ENCODE peak calls at places on chromosomes 2 and 18, in ten cellular contexts. P is psoas muscle, Q is GM23248, W is kidney, X is GM06990, E is fibroblast of lung, N is adrenal gland, K is right lobe of liver, Z is ovary, M is stomach. G is an unnamed sample.

GRCh38 chr2:233350708-233351107 is 3.6 kb upstream of the DGKD start:
- DNase-seq in M (no peak), P (no peak), Q (peak; percentile 95), W (no peak), N (peak; percentile 48), K (no peak), E (peak; percentile 64), X (no peak), Z (no peak), G (peak; percentile 80)

GRCh38 chr2:190988910-190989309 is 25.1 kb downstream of the STAT1 start:
- DNase-seq in K (no peak), W (no peak), X (no peak), M (no peak), Z (no peak), E (no peak), P (no peak), Q (no peak), N (no peak), G (no peak)

GRCh38 chr2:64990823-64991222 is 1.6 kb downstream of the SLC1A4 start:
- DNase-seq in X (no peak), E (no peak), P (no peak), Q (peak; percentile 22), K (no peak), M (no peak), Z (no peak), W (no peak), N (no peak), G (no peak)

GRCh38 chr2:169285528-169285927 is 76.8 kb downstream of the LRP2 start:
- DNase-seq in E (no peak), Z (no peak), W (no peak), P (no peak), K (no peak), M (no peak), X (no peak), N (no peak), Q (no peak), G (no peak)

GRCh38 chr18:3321133-3321812 is 59.3 kb downstream of the MYL12B start:
- DNase-seq in K (no peak), Q (peak; percentile 90), W (no peak), E (peak; percentile 96), Z (no peak), P (no peak), X (no peak), N (peak; percentile 88), M (no peak), G (peak; percentile 99)

GRCh38 chr2:178990533-178991241 is 59.2 kb downstream of the CCDC141 start:
- DNase-seq in K (no peak), E (no peak), Z (no peak), X (peak; percentile 7), N (no peak), P (no peak), W (no peak), M (no peak), Q (no peak), G (no peak)

GRCh38 chr18:53567935-53568574 is 656.4 kb downstream of the MBD2 start:
- DNase-seq in M (no peak), X (peak; percentile 5), W (no peak), P (no peak), N (no peak), Q (peak; percentile 50), K (no peak), E (peak; percentile 30), Z (no peak), G (peak; percentile 52)

GRCh38 chr2:107525420-107525819 is 301.3 kb upstream of the RGPD4 start:
- DNase-seq in Z (no peak), W (no peak), N (peak; percentile 4), P (no peak), E (peak; percentile 59), X (no peak), K (no peak), M (no peak), Q (peak; percentile 42), G (peak; percentile 42)

GRCh38 chr2:102064679-102065674 is 73.2 kb downstream of the IL1R2 start:
- DNase-seq in P (no peak), W (no peak), N (peak; percentile 56), M (no peak), Z (no peak), X (no peak), E (no peak), Q (peak; percentile 68), K (no peak), G (no peak)

GRCh38 chr2:209727077-209727476 is 44.6 kb upstream of the UNC80 start:
- DNase-seq in X (no peak), W (no peak), N (no peak), P (no peak), K (no peak), Z (no peak), E (no peak), M (no peak), Q (no peak), G (no peak)

GRCh38 chr2:37414470-37414949 is 70.1 kb downstream of the QPCT start:
- DNase-seq in E (peak; percentile 86), K (no peak), Z (no peak), W (no peak), M (no peak), N (peak; percentile 9), X (peak; percentile 42), Q (peak; percentile 85), P (no peak), G (peak; percentile 88)

GRCh38 chr18:67783215-67783946 is 266.9 kb upstream of the DSEL start:
- DNase-seq in N (no peak), Q (peak; percentile 95), M (no peak), K (no peak), P (no peak), E (peak; percentile 89), Z (no peak), X (no peak), W (no peak), G (peak; percentile 93)

GRCh38 chr18:67790527-67790926 is 274.0 kb upstream of the DSEL start:
- DNase-seq in Z (no peak), X (no peak), P (no peak), Q (no peak), N (no peak), W (no peak), E (no peak), M (no peak), K (no peak), G (no peak)

GRCh38 chr18:67788784-67789545 is 272.4 kb upstream of the DSEL start:
- DNase-seq in X (no peak), K (no peak), P (no peak), E (no peak), N (no peak), M (no peak), Z (no peak), Q (no peak), W (no peak), G (no peak)

GRCh38 chr18:67788315-67788714 is 271.8 kb upstream of the DSEL start:
- DNase-seq in Q (no peak), N (no peak), Z (no peak), P (no peak), W (no peak), E (no peak), M (no peak), X (no peak), K (no peak), G (no peak)
- H3K4me3 ChIP-seq in Q (no peak overlapping the region), N (no peak overlapping the region), Z (no peak overlapping the region), P (no peak overlapping the region), W (no peak overlapping the region), E (no peak overlapping the region), M (no peak overlapping the region), X (no peak overlapping the region), K (no peak overlapping the region), G (no peak overlapping the region)

GRCh38 chr2:85255813-85256581 is 71.8 kb downstream of the TGOLN2 start:
- DNase-seq in Z (peak; percentile 72), Q (peak; percentile 61), P (no peak), M (no peak), X (no peak), E (peak; percentile 45), N (no peak), K (no peak), W (no peak), G (peak; percentile 66)
- H3K4me3 ChIP-seq in Z (peak overlapping the region; percentile 20), Q (peak overlapping the region; percentile 55), P (peak overlapping the region; percentile 11), M (peak overlapping the region; percentile 15), X (no peak overlapping the region), E (no peak overlapping the region), N (no peak overlapping the region), K (no peak overlapping the region), W (peak overlapping the region; percentile 35), G (peak overlapping the region; percentile 40)

GRCh38 chr2:188978291-188979081 is 4.3 kb downstream of the COL3A1 start:
- DNase-seq in Z (no peak), K (no peak), M (no peak), P (no peak), X (peak; percentile 13), N (no peak), Q (peak; percentile 83), E (peak; percentile 76), W (no peak), G (peak; percentile 98)

GRCh38 chr2:188973650-188974049 is 523 bp upstream of the COL3A1 start:
- DNase-seq in M (no peak), N (no peak), Q (peak; percentile 38), Z (no peak), P (no peak), X (no peak), E (peak; percentile 28), W (no peak), K (no peak), G (peak; percentile 59)

GRCh38 chr2:188974184-188974583 is at the start of gene COL3A1:
- DNase-seq in E (peak; percentile 93), M (no peak), W (peak; percentile 77), P (peak; percentile 50), N (no peak), Z (peak; percentile 62), X (no peak), Q (peak; percentile 75), K (no peak), G (peak; percentile 96)

GRCh38 chr2:188976545-188977268 is 2.5 kb downstream of the COL3A1 start:
- DNase-seq in W (no peak), Z (no peak), Q (peak; percentile 85), P (no peak), M (no peak), E (peak; percentile 83), K (no peak), N (no peak), X (no peak), G (peak; percentile 86)

GRCh38 chr2:188975497-188976102 is 1.4 kb downstream of the COL3A1 start:
- DNase-seq in N (peak; percentile 12), K (no peak), M (no peak), Z (peak; percentile 46), E (peak; percentile 97), Q (peak; percentile 92), X (no peak), P (no peak), W (no peak), G (peak; percentile 98)
- H3K4me3 ChIP-seq in N (peak overlapping the region; percentile 50), K (no peak overlapping the region), M (peak overlapping the region; percentile 43), Z (peak overlapping the region; percentile 45), E (peak overlapping the region; percentile 100), Q (peak overlapping the region; percentile 85), X (no peak overlapping the region), P (peak overlapping the region; percentile 52), W (peak overlapping the region; percentile 62), G (peak overlapping the region; percentile 86)

DNA sequence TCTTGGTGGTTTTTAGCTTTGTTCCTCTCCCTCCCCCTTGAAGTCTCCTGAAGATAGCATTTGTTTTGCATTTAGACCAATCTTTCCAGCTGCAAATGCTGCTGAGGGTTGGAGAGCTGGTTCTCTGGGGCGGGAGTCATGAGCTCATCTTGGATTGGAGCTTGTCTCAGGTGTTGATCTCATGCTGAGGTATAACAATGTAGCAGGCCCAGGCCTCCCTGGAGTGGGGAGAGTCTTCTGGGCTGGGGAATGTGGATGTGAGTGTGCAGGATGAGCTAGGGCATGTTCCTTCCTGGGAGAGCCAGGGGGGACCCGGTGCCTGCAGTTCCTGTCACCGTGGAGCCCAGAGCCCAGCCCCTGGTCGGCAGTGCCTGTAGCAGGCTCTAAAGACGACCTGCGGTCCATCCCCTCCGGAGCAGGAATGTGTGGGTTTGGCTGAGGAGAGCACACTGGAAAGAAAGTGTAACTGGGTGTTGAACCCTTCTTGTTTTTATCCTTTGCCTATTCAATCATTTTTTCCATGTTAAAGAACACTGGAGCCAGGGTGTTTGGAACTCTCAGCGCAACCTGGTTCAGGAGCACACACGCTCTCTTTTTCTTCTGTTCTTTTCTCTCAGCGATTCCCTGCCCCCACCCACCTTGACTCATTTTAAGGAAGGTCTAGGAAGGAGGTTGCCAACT is 2.7 kb downstream of the ZNF532 start:
- DNase-seq in P (no peak), M (no peak), W (no peak), Z (no peak), X (no peak), E (no peak), K (no peak), Q (peak; percentile 45), N (no peak), G (no peak)
- H3K4me3 ChIP-seq in P (peak overlapping the region; percentile 73), M (no peak overlapping the region), W (no peak overlapping the region), Z (no peak overlapping the region), X (no peak overlapping the region), E (no peak overlapping the region), K (no peak overlapping the region), Q (peak overlapping the region; percentile 58), N (no peak overlapping the region), G (peak overlapping the region; percentile 15)